ENCODE peak calls at places on chromosome 16, in seven cellular contexts. One of them, this sample, is unnamed.
A peak's percentile ranks its signal among the peaks of the same experiment; 100 is the strongest.

GRCh38 chr16:47317465-47318240 is 143.2 kb downstream of the ITFG1 start:
- DNase-seq in GM04504: no peak
- DNase-seq in A549: no peak
- DNase-seq in ACHN: no peak
- DNase-seq in GM20000: peak; percentile 15
- DNase-seq in stimulated activated CD4-positive, alpha-beta T cell treated with anti-CD3 and anti-CD28 coated beads, Interleukin-12 subunit alpha, Interleukin-12 subunit beta, amount 100 ng/mL, for 48 hours: no peak
- DNase-seq in HTR-8/SVneo: no peak
- DNase-seq in this sample: no peak

GRCh38 chr16:30184430-30185140 is 1.2 kb downstream of the CORO1A start:
- DNase-seq in GM04504: no peak
- DNase-seq in A549: no peak
- DNase-seq in ACHN: no peak
- DNase-seq in GM20000: no peak
- DNase-seq in stimulated activated CD4-positive, alpha-beta T cell treated with anti-CD3 and anti-CD28 coated beads, Interleukin-12 subunit alpha, Interleukin-12 subunit beta, amount 100 ng/mL, for 48 hours: peak; percentile 28
- DNase-seq in HTR-8/SVneo: no peak
- DNase-seq in this sample: no peak

GRCh38 chr16:57127037-57127763 is 34.8 kb downstream of the CPNE2 start:
- DNase-seq in GM04504: no peak
- DNase-seq in A549: no peak
- DNase-seq in ACHN: no peak
- DNase-seq in GM20000: no peak
- DNase-seq in stimulated activated CD4-positive, alpha-beta T cell treated with anti-CD3 and anti-CD28 coated beads, Interleukin-12 subunit alpha, Interleukin-12 subunit beta, amount 100 ng/mL, for 48 hours: no peak
- DNase-seq in HTR-8/SVneo: no peak
- DNase-seq in this sample: no peak

GRCh38 chr16:77767211-77767610 is 21.2 kb upstream of the VAT1L start:
- DNase-seq in GM04504: no peak
- DNase-seq in A549: no peak
- DNase-seq in ACHN: no peak
- DNase-seq in GM20000: no peak
- DNase-seq in stimulated activated CD4-positive, alpha-beta T cell treated with anti-CD3 and anti-CD28 coated beads, Interleukin-12 subunit alpha, Interleukin-12 subunit beta, amount 100 ng/mL, for 48 hours: no peak
- DNase-seq in HTR-8/SVneo: no peak
- DNase-seq in this sample: no peak

GRCh38 chr16:64830653-64831052 is 291.2 kb downstream of the CDH11 start:
- DNase-seq in GM04504: peak; percentile 35
- DNase-seq in A549: no peak
- DNase-seq in ACHN: no peak
- DNase-seq in GM20000: no peak
- DNase-seq in stimulated activated CD4-positive, alpha-beta T cell treated with anti-CD3 and anti-CD28 coated beads, Interleukin-12 subunit alpha, Interleukin-12 subunit beta, amount 100 ng/mL, for 48 hours: no peak
- DNase-seq in HTR-8/SVneo: no peak
- DNase-seq in this sample: no peak

GRCh38 chr16:57377080-57377841 is 5.0 kb downstream of the CX3CL1 start:
- DNase-seq in GM04504: no peak
- DNase-seq in A549: peak; percentile 61
- DNase-seq in ACHN: no peak
- DNase-seq in GM20000: peak; percentile 85
- DNase-seq in stimulated activated CD4-positive, alpha-beta T cell treated with anti-CD3 and anti-CD28 coated beads, Interleukin-12 subunit alpha, Interleukin-12 subunit beta, amount 100 ng/mL, for 48 hours: peak; percentile 15
- DNase-seq in HTR-8/SVneo: no peak
- DNase-seq in this sample: no peak

GRCh38 chr16:15715221-15715620 is 65.2 kb downstream of the NDE1 start:
- DNase-seq in GM04504: no peak
- DNase-seq in A549: no peak
- DNase-seq in ACHN: no peak
- DNase-seq in GM20000: peak; percentile 2
- DNase-seq in stimulated activated CD4-positive, alpha-beta T cell treated with anti-CD3 and anti-CD28 coated beads, Interleukin-12 subunit alpha, Interleukin-12 subunit beta, amount 100 ng/mL, for 48 hours: no peak
- DNase-seq in HTR-8/SVneo: no peak
- DNase-seq in this sample: no peak

GRCh38 chr16:18800674-18801196 is 614 bp downstream of the ARL6IP1 start:
- DNase-seq in GM04504: no peak
- DNase-seq in A549: no peak
- DNase-seq in ACHN: no peak
- DNase-seq in GM20000: peak; percentile 41
- DNase-seq in stimulated activated CD4-positive, alpha-beta T cell treated with anti-CD3 and anti-CD28 coated beads, Interleukin-12 subunit alpha, Interleukin-12 subunit beta, amount 100 ng/mL, for 48 hours: no peak
- DNase-seq in HTR-8/SVneo: no peak
- DNase-seq in this sample: no peak

GRCh38 chr16:24626251-24626650 is 86.9 kb downstream of the RBBP6 start:
- DNase-seq in GM04504: no peak
- DNase-seq in A549: no peak
- DNase-seq in ACHN: no peak
- DNase-seq in GM20000: no peak
- DNase-seq in stimulated activated CD4-positive, alpha-beta T cell treated with anti-CD3 and anti-CD28 coated beads, Interleukin-12 subunit alpha, Interleukin-12 subunit beta, amount 100 ng/mL, for 48 hours: no peak
- DNase-seq in HTR-8/SVneo: peak; percentile 43
- DNase-seq in this sample: peak; percentile 42

GRCh38 chr16:84788968-84789371 is 30.8 kb upstream of the CRISPLD2 start:
- DNase-seq in GM04504: peak; percentile 59
- DNase-seq in A549: no peak
- DNase-seq in ACHN: no peak
- DNase-seq in GM20000: no peak
- DNase-seq in stimulated activated CD4-positive, alpha-beta T cell treated with anti-CD3 and anti-CD28 coated beads, Interleukin-12 subunit alpha, Interleukin-12 subunit beta, amount 100 ng/mL, for 48 hours: no peak
- DNase-seq in HTR-8/SVneo: no peak
- DNase-seq in this sample: no peak

GRCh38 chr16:84001726-84002125 is 33.7 kb downstream of the NECAB2 start:
- DNase-seq in GM04504: no peak
- DNase-seq in A549: no peak
- DNase-seq in ACHN: no peak
- DNase-seq in GM20000: no peak
- DNase-seq in stimulated activated CD4-positive, alpha-beta T cell treated with anti-CD3 and anti-CD28 coated beads, Interleukin-12 subunit alpha, Interleukin-12 subunit beta, amount 100 ng/mL, for 48 hours: no peak
- DNase-seq in HTR-8/SVneo: no peak
- DNase-seq in this sample: no peak

GRCh38 chr16:57762365-57763289 is 27.1 kb downstream of the KATNB1 start:
- DNase-seq in GM04504: no peak
- DNase-seq in A549: no peak
- DNase-seq in ACHN: no peak
- DNase-seq in GM20000: no peak
- DNase-seq in stimulated activated CD4-positive, alpha-beta T cell treated with anti-CD3 and anti-CD28 coated beads, Interleukin-12 subunit alpha, Interleukin-12 subunit beta, amount 100 ng/mL, for 48 hours: no peak
- DNase-seq in HTR-8/SVneo: no peak
- DNase-seq in this sample: no peak

GRCh38 chr16:66408181-66409048 is 18.7 kb upstream of the BEAN1 start:
- DNase-seq in GM04504: no peak
- DNase-seq in A549: peak; percentile 57
- DNase-seq in ACHN: peak; percentile 79
- DNase-seq in GM20000: no peak
- DNase-seq in stimulated activated CD4-positive, alpha-beta T cell treated with anti-CD3 and anti-CD28 coated beads, Interleukin-12 subunit alpha, Interleukin-12 subunit beta, amount 100 ng/mL, for 48 hours: peak; percentile 14
- DNase-seq in HTR-8/SVneo: no peak
- DNase-seq in this sample: peak; percentile 74

GRCh38 chr16:88286301-88286923 is 96.3 kb upstream of the ZNF469 start:
- DNase-seq in GM04504: no peak
- DNase-seq in A549: no peak
- DNase-seq in ACHN: no peak
- DNase-seq in GM20000: no peak
- DNase-seq in stimulated activated CD4-positive, alpha-beta T cell treated with anti-CD3 and anti-CD28 coated beads, Interleukin-12 subunit alpha, Interleukin-12 subunit beta, amount 100 ng/mL, for 48 hours: no peak
- DNase-seq in HTR-8/SVneo: no peak
- DNase-seq in this sample: no peak

GRCh38 chr16:962901-963814 is 7.6 kb downstream of the LMF1 start:
- DNase-seq in GM04504: no peak
- DNase-seq in A549: no peak
- DNase-seq in ACHN: no peak
- DNase-seq in GM20000: no peak
- DNase-seq in stimulated activated CD4-positive, alpha-beta T cell treated with anti-CD3 and anti-CD28 coated beads, Interleukin-12 subunit alpha, Interleukin-12 subunit beta, amount 100 ng/mL, for 48 hours: no peak
- DNase-seq in HTR-8/SVneo: no peak
- DNase-seq in this sample: no peak

GRCh38 chr16:85649411-85649977 is 36.4 kb downstream of the GSE1 start:
- DNase-seq in GM04504: no peak
- DNase-seq in A549: no peak
- DNase-seq in ACHN: no peak
- DNase-seq in GM20000: no peak
- DNase-seq in stimulated activated CD4-positive, alpha-beta T cell treated with anti-CD3 and anti-CD28 coated beads, Interleukin-12 subunit alpha, Interleukin-12 subunit beta, amount 100 ng/mL, for 48 hours: no peak
- DNase-seq in HTR-8/SVneo: no peak
- DNase-seq in this sample: no peak

GRCh38 chr16:28859326-28859725 is 4.3 kb upstream of the SH2B1 start:
- DNase-seq in GM04504: no peak
- DNase-seq in A549: no peak
- DNase-seq in ACHN: no peak
- DNase-seq in GM20000: no peak
- DNase-seq in stimulated activated CD4-positive, alpha-beta T cell treated with anti-CD3 and anti-CD28 coated beads, Interleukin-12 subunit alpha, Interleukin-12 subunit beta, amount 100 ng/mL, for 48 hours: no peak
- DNase-seq in HTR-8/SVneo: no peak
- DNase-seq in this sample: no peak

GRCh38 chr16:58127033-58127556 is 2.1 kb downstream of the CFAP20 start:
- DNase-seq in GM04504: peak; percentile 46
- DNase-seq in A549: no peak
- DNase-seq in ACHN: no peak
- DNase-seq in GM20000: no peak
- DNase-seq in stimulated activated CD4-positive, alpha-beta T cell treated with anti-CD3 and anti-CD28 coated beads, Interleukin-12 subunit alpha, Interleukin-12 subunit beta, amount 100 ng/mL, for 48 hours: no peak
- DNase-seq in HTR-8/SVneo: no peak
- DNase-seq in this sample: no peak

GRCh38 chr16:77330332-77331043 is 104.3 kb downstream of the ADAMTS18 start:
- DNase-seq in GM04504: no peak
- DNase-seq in A549: no peak
- DNase-seq in ACHN: no peak
- DNase-seq in GM20000: no peak
- DNase-seq in stimulated activated CD4-positive, alpha-beta T cell treated with anti-CD3 and anti-CD28 coated beads, Interleukin-12 subunit alpha, Interleukin-12 subunit beta, amount 100 ng/mL, for 48 hours: no peak
- DNase-seq in HTR-8/SVneo: no peak
- DNase-seq in this sample: no peak

GRCh38 chr16:1296688-1297412 is 12.6 kb upstream of the UBE2I start:
- DNase-seq in GM04504: no peak
- DNase-seq in A549: peak; percentile 52
- DNase-seq in ACHN: peak; percentile 89
- DNase-seq in GM20000: no peak
- DNase-seq in stimulated activated CD4-positive, alpha-beta T cell treated with anti-CD3 and anti-CD28 coated beads, Interleukin-12 subunit alpha, Interleukin-12 subunit beta, amount 100 ng/mL, for 48 hours: no peak
- DNase-seq in HTR-8/SVneo: no peak
- DNase-seq in this sample: peak; percentile 77

GRCh38 chr16:60989592-60989991 is 1046.6 kb downstream of the CDH8 start:
- DNase-seq in GM04504: no peak
- DNase-seq in A549: no peak
- DNase-seq in ACHN: no peak
- DNase-seq in GM20000: no peak
- DNase-seq in stimulated activated CD4-positive, alpha-beta T cell treated with anti-CD3 and anti-CD28 coated beads, Interleukin-12 subunit alpha, Interleukin-12 subunit beta, amount 100 ng/mL, for 48 hours: no peak
- DNase-seq in HTR-8/SVneo: no peak
- DNase-seq in this sample: no peak

GRCh38 chr16:79776243-79776884 is 175.8 kb upstream of the MAF start:
- DNase-seq in GM04504: no peak
- DNase-seq in A549: no peak
- DNase-seq in ACHN: no peak
- DNase-seq in GM20000: no peak
- DNase-seq in stimulated activated CD4-positive, alpha-beta T cell treated with anti-CD3 and anti-CD28 coated beads, Interleukin-12 subunit alpha, Interleukin-12 subunit beta, amount 100 ng/mL, for 48 hours: no peak
- DNase-seq in HTR-8/SVneo: no peak
- DNase-seq in this sample: no peak

GRCh38 chr16:4599037-4599436 is 15.7 kb downstream of the UBALD1 start:
- DNase-seq in GM04504: no peak
- DNase-seq in A549: no peak
- DNase-seq in ACHN: no peak
- DNase-seq in GM20000: no peak
- DNase-seq in stimulated activated CD4-positive, alpha-beta T cell treated with anti-CD3 and anti-CD28 coated beads, Interleukin-12 subunit alpha, Interleukin-12 subunit beta, amount 100 ng/mL, for 48 hours: no peak
- DNase-seq in HTR-8/SVneo: no peak
- DNase-seq in this sample: no peak

GRCh38 chr16:53785044-53785443 is 81.1 kb downstream of the FTO start:
- DNase-seq in GM04504: no peak
- DNase-seq in A549: no peak
- DNase-seq in ACHN: no peak
- DNase-seq in GM20000: no peak
- DNase-seq in stimulated activated CD4-positive, alpha-beta T cell treated with anti-CD3 and anti-CD28 coated beads, Interleukin-12 subunit alpha, Interleukin-12 subunit beta, amount 100 ng/mL, for 48 hours: no peak
- DNase-seq in HTR-8/SVneo: no peak
- DNase-seq in this sample: no peak

GRCh38 chr16:63372283-63372682 is 1336.0 kb upstream of the CDH8 start:
- DNase-seq in GM04504: no peak
- DNase-seq in A549: no peak
- DNase-seq in ACHN: no peak
- DNase-seq in GM20000: no peak
- DNase-seq in stimulated activated CD4-positive, alpha-beta T cell treated with anti-CD3 and anti-CD28 coated beads, Interleukin-12 subunit alpha, Interleukin-12 subunit beta, amount 100 ng/mL, for 48 hours: no peak
- DNase-seq in HTR-8/SVneo: no peak
- DNase-seq in this sample: no peak